ENCODE peak calls at places on chromosomes 7 and 10, in seven cellular contexts. J is colonic mucosa; V is fibroblast of the aortic adventitia; B is OCI-LY7; Y is cardiac muscle cell; A is CD8-positive, alpha-beta memory T cell; R is A549. M is an unnamed sample.

GRCh38 chr10:59434463-59435326 is 72.3 kb upstream of the FAM13C start:
- DNase-seq in J (no peak), V (peak), B (no peak), Y (no peak), A (no peak), R (no peak), M (no peak)

GRCh38 chr10:92891885-92892705 is 43.8 kb downstream of the EXOC6 start:
- DNase-seq in J (peak), V (peak), B (no peak), Y (peak), A (no peak), R (peak), M (peak)

GRCh38 chr7:157358041-157358752 is 21.4 kb downstream of the DNAJB6 start:
- DNase-seq in J (no peak), V (no peak), B (no peak), Y (no peak), A (no peak), R (no peak), M (no peak)

GRCh38 chr7:121153995-121154394 is 165.5 kb downstream of the CPED1 start:
- DNase-seq in J (no peak), V (no peak), B (no peak), Y (no peak), A (no peak), R (no peak), M (no peak)

GRCh38 chr10:132848306-132848705 is 62.4 kb upstream of the NKX6-2 start:
- DNase-seq in J (no peak), V (no peak), B (no peak), Y (peak), A (no peak), R (no peak), M (no peak)

GRCh38 chr7:16916733-16917132 is 35.0 kb upstream of the AGR3 start:
- DNase-seq in J (no peak), V (no peak), B (no peak), Y (no peak), A (no peak), R (no peak), M (no peak)

GRCh38 chr10:89470628-89471027 is 56.3 kb downstream of the IFIT5 start:
- DNase-seq in J (no peak), V (no peak), B (no peak), Y (no peak), A (no peak), R (no peak), M (no peak)

GRCh38 chr7:156640257-156640948 is at the start of gene RNF32:
- DNase-seq in J (peak), V (peak), B (peak), Y (peak), A (peak), R (peak), M (peak)

GRCh38 chr7:159105845-159106614 is 38.6 kb downstream of the VIPR2 start:
- DNase-seq in J (no peak), V (no peak), B (no peak), Y (no peak), A (peak), R (no peak), M (peak)

GRCh38 chr7:120486164-120486563 is 213.2 kb downstream of the KCND2 start:
- DNase-seq in J (no peak), V (no peak), B (no peak), Y (no peak), A (no peak), R (no peak), M (no peak)

GRCh38 chr7:157549612-157550299 is 213.0 kb downstream of the DNAJB6 start:
- DNase-seq in J (no peak), V (no peak), B (no peak), Y (no peak), A (no peak), R (no peak), M (no peak)

GRCh38 chr7:101402081-101402779 is 39.6 kb downstream of the COL26A1 start:
- DNase-seq in J (no peak), V (peak), B (no peak), Y (no peak), A (no peak), R (peak), M (peak)

GRCh38 chr10:75497997-75498797 is 66.8 kb downstream of the LRMDA start:
- DNase-seq in J (no peak), V (peak), B (no peak), Y (no peak), A (no peak), R (no peak), M (peak)

GRCh38 chr10:71472912-71473311 is 76.2 kb downstream of the CDH23 start:
- DNase-seq in J (no peak), V (no peak), B (no peak), Y (no peak), A (no peak), R (no peak), M (no peak)

GRCh38 chr10:5033061-5033770 is 29.6 kb upstream of the AKR1C2 start:
- DNase-seq in J (no peak), V (peak), B (no peak), Y (no peak), A (no peak), R (peak), M (no peak)

GRCh38 chr10:12435348-12435747 is 86.0 kb downstream of the CAMK1D start:
- DNase-seq in J (no peak), V (no peak), B (peak), Y (no peak), A (no peak), R (no peak), M (no peak)

GRCh38 chr10:47318706-47319105 is 3.5 kb upstream of the GDF2 start:
- DNase-seq in J (no peak), V (no peak), B (peak), Y (no peak), A (no peak), R (peak), M (peak)

GRCh38 chr7:145534301-145534700 is 582.3 kb upstream of the CNTNAP2 start:
- DNase-seq in J (no peak), V (no peak), B (no peak), Y (no peak), A (no peak), R (no peak), M (no peak)

GRCh38 chr7:41701542-41701941 is 1.3 kb downstream of the INHBA start:
- DNase-seq in J (no peak), V (peak), B (no peak), Y (peak), A (no peak), R (no peak), M (no peak)

GRCh38 chr10:58857251-58857650 is 319.2 kb upstream of the PHYHIPL start:
- DNase-seq in J (no peak), V (no peak), B (no peak), Y (no peak), A (no peak), R (no peak), M (no peak)

GRCh38 chr7:99089914-99090629 is 53.8 kb downstream of the SMURF1 start:
- DNase-seq in J (no peak), V (no peak), B (no peak), Y (no peak), A (no peak), R (no peak), M (no peak)

GRCh38 chr7:114663502-114663901 is 248.9 kb downstream of the FOXP2 start:
- DNase-seq in J (no peak), V (peak), B (peak), Y (peak), A (no peak), R (no peak), M (no peak)

GRCh38 chr7:24227603-24228359 is 56.2 kb upstream of the NPY start:
- DNase-seq in J (no peak), V (no peak), B (peak), Y (no peak), A (no peak), R (no peak), M (no peak)

GRCh38 chr10:51073461-51074237 is 638 bp upstream of the PRKG1 start:
- DNase-seq in J (peak), V (no peak), B (no peak), Y (peak), A (no peak), R (no peak), M (peak)

GRCh38 chr7:16318989-16319915 is 102.1 kb downstream of the CRPPA start:
- DNase-seq in J (no peak), V (peak), B (no peak), Y (no peak), A (no peak), R (peak), M (peak)

GRCh38 chr10:132698211-132698751 is 87.7 kb downstream of the NKX6-2 start:
- DNase-seq in J (no peak), V (no peak), B (no peak), Y (no peak), A (peak), R (no peak), M (no peak)

GRCh38 chr7:17168399-17168798 is 130.1 kb upstream of the AHR start:
- DNase-seq in J (no peak), V (no peak), B (no peak), Y (no peak), A (no peak), R (no peak), M (no peak)

GRCh38 chr7:55108818-55109217 is 90.0 kb downstream of the EGFR start:
- DNase-seq in J (no peak), V (no peak), B (no peak), Y (no peak), A (no peak), R (no peak), M (no peak)

GRCh38 chr10:28778524-28778923 is 101.2 kb downstream of the BAMBI start:
- DNase-seq in J (no peak), V (peak), B (no peak), Y (no peak), A (no peak), R (no peak), M (no peak)

GRCh38 chr10:106278385-106278784 is 886.1 kb downstream of the SORCS1 start:
- DNase-seq in J (no peak), V (no peak), B (no peak), Y (peak), A (no peak), R (no peak), M (no peak)

GRCh38 chr10:3091921-3092320 is 24.6 kb downstream of the PFKP start:
- DNase-seq in J (no peak), V (no peak), B (no peak), Y (no peak), A (no peak), R (no peak), M (no peak)

GRCh38 chr10:51910189-51910588 is 210.8 kb upstream of the CSTF2T start:
- DNase-seq in J (no peak), V (no peak), B (no peak), Y (no peak), A (no peak), R (no peak), M (no peak)

GRCh38 chr10:25017247-25017590 is 807 bp downstream of the THNSL1 start:
- DNase-seq in J (peak), V (no peak), B (no peak), Y (peak), A (peak), R (peak), M (no peak)

GRCh38 chr10:71241114-71241898 is 28.9 kb downstream of the UNC5B start:
- DNase-seq in J (no peak), V (peak), B (no peak), Y (no peak), A (no peak), R (no peak), M (peak)

GRCh38 chr10:47346572-47347302 is 1.4 kb upstream of the RBP3 start:
- DNase-seq in J (peak), V (no peak), B (no peak), Y (no peak), A (no peak), R (no peak), M (no peak)

GRCh38 chr10:44883581-44884331 is 27.4 kb upstream of the TMEM72 start:
- DNase-seq in J (no peak), V (no peak), B (no peak), Y (no peak), A (no peak), R (no peak), M (peak)

GRCh38 chr7:818031-818699 is 14.1 kb upstream of the SUN1 start:
- DNase-seq in J (no peak), V (peak), B (peak), Y (no peak), A (no peak), R (peak), M (peak)

GRCh38 chr10:77518258-77518909 is 119.2 kb downstream of the KCNMA1 start:
- DNase-seq in J (no peak), V (no peak), B (no peak), Y (no peak), A (no peak), R (no peak), M (no peak)

GRCh38 chr10:77522268-77522809 is 115.3 kb downstream of the KCNMA1 start:
- DNase-seq in J (no peak), V (no peak), B (no peak), Y (no peak), A (no peak), R (no peak), M (no peak)

GRCh38 chr10:77520995-77521394 is 116.6 kb downstream of the KCNMA1 start:
- DNase-seq in J (no peak), V (no peak), B (no peak), Y (no peak), A (no peak), R (no peak), M (no peak)

GRCh38 chr10:77518910-77519274 is 118.7 kb downstream of the KCNMA1 start:
- DNase-seq in J (no peak), V (no peak), B (no peak), Y (no peak), A (no peak), R (no peak), M (no peak)

GRCh38 chr10:77520290-77520689 is 117.3 kb downstream of the KCNMA1 start:
- DNase-seq in J (no peak), V (no peak), B (no peak), Y (no peak), A (no peak), R (no peak), M (no peak)
- H3K4me3 ChIP-seq in J (no peak), V (no peak), B (no peak), Y (no peak), A (no peak), R (no peak), M (no peak)

DNA sequence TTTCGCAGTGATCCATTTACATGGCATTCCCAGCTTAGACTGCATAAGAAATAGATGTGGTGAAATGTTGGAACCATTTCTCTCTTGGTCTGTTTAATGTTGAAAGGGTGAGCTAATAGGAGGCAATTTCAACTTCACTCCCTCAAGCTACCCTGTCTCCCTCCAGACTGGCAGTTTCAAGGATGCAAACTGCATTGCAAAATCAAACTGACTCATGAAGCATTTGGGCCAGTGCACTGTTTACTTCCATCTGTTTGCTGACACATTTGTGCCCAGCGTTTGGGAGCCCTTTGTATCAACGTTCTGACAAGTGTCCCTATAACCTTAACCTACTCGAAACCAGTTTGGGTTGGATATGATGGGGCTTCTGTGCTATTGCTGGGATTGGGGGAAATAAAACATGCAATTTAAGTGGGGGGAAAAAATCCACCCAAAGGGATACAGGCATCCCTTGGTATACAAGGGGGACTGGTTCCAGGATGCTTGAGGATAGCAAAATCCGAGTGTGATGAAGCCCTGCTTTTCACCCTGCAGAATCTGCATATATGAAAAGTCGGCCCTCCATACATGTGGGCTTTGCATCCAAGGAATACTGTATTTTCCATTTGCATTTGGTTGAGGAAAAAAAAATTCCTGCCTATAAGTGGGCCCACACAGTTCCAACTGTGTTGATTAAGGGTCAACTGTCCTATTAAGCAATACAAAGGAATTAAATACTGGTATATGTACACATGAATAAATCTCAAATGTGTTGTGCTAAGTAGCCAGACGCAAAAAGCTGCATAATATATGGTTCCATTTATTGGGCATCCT is 15.6 kb downstream of the RHEB start:
- DNase-seq in J (no peak), V (peak), B (no peak), Y (no peak), A (no peak), R (no peak), M (peak)
- H3K4me3 ChIP-seq in J (no peak), V (no peak), B (no peak), Y (no peak), A (no peak), R (no peak), M (no peak)

DNA sequence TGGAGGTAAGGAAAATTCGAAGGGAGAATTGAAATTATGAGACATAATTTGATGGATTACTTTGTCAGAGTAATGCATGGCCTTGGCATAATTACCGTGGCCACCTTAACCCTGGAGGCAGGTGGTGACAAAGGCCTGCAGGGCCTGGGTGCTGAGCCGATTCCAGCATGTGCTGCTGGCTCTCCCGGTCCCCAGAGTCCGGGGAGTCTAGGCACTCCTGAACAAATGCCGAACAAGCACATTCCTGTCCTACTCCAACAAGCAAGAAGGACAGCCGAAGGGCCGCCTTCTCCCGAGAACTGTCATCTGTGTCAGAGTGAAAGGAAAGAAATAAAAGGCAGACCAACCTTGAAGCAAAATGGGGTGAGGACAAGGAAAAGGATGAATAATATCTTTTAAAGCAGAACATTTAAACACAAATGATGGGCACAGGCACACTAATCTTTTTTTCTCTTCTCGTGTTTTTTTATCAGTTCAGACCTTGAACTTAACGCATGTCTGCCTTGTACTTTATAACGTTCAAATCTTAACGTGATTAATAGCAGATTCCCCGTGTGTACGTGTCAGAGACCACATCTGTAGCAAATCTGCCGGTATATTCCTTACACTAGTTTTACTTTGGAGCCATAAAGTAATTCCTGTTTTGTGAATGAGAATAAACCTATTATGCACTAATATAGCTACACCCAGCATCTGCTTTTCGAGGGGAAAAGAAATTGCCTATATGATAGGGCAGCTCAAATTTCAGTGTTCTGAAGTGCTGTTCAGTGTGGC is 166.2 kb upstream of the TCF7L2 start:
- DNase-seq in J (no peak), V (no peak), B (no peak), Y (peak), A (no peak), R (no peak), M (no peak)
- H3K4me3 ChIP-seq in J (no peak), V (no peak), B (no peak), Y (no peak), A (no peak), R (no peak), M (no peak)

DNA sequence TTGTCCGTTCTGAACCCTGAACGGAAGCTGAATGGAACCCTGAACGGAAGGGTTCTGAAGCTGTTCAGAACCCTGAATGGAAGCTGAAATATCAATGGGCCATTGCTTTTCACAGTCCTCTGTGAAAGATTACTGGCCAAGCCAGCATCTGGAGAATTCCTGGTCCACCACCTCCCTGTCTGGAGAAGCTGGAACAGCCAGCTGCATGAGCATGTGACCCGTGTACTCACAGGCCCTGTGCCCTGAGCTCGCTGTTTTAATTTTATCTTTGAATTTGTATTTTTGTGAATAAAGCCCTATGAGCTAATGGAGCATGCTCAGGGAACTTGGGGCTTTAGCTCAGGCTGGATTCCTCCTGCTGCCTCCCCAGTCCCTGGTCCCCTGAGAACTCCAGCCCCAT is 37.2 kb downstream of the HTRA1 start:
- DNase-seq in J (no peak), V (peak), B (no peak), Y (no peak), A (no peak), R (no peak), M (no peak)
- H3K4me3 ChIP-seq in J (no peak), V (no peak), B (no peak), Y (no peak), A (no peak), R (no peak), M (no peak)

M was measured in MG63.